ENCODE peak calls at places on chromosomes 6 and 20, in nine cellular contexts. E is right atrium auricular region; R is NCI-H187 treated with DMSO at 0.1 percent for 48 hours; N is kidney tubule cell; X is HFFc6; F is activated T-helper 1 cell treated with anti-CD3 and anti-CD28 coated beads, Interleukin-2, amount 50 U/mL, for 16 hours; I is colonic mucosa; A is LoVo; S is type B pancreatic cell. U is an unnamed sample.

GRCh38 chr6:37551446-37551845 is 51.8 kb upstream of the CCDC167 start:
- DNase-seq in I (no peak), X (no peak), R (no peak), S (no peak), N (no peak), F (no peak), A (no peak), E (no peak), U (no peak)

GRCh38 chr6:52305948-52306767 is 21.6 kb upstream of the MCM3 start:
- DNase-seq in I (no peak), A (no peak), S (no peak), F (no peak), R (no peak), N (no peak), X (no peak), E (no peak), U (no peak)

GRCh38 chr20:36929691-36930090 is 21.8 kb downstream of the SAMHD1 start:
- DNase-seq in E (no peak), F (no peak), I (no peak), X (no peak), N (no peak), S (no peak), A (no peak), R (no peak), U (no peak)

GRCh38 chr6:136094812-136095211 is 155.3 kb downstream of the MTFR2 start:
- DNase-seq in I (no peak), F (no peak), S (no peak), X (no peak), N (no peak), E (no peak), R (no peak), A (no peak), U (no peak)

GRCh38 chr6:168683621-168684020 is 242.6 kb downstream of the SMOC2 start:
- DNase-seq in X (no peak), R (no peak), A (no peak), E (peak), N (no peak), S (no peak), F (no peak), I (no peak), U (no peak)

GRCh38 chr20:46361811-46362210 is 44.6 kb downstream of the ELMO2 start:
- DNase-seq in S (no peak), E (no peak), R (no peak), A (no peak), I (no peak), N (no peak), X (no peak), F (no peak), U (no peak)

GRCh38 chr6:116773886-116774285 is 8.4 kb upstream of the FAM162B start:
- DNase-seq in E (no peak), A (no peak), X (no peak), S (no peak), F (no peak), R (no peak), I (no peak), N (no peak), U (no peak)

GRCh38 chr20:45359406-45360148 is 3.4 kb upstream of the SYS1 start:
- DNase-seq in F (no peak), A (no peak), E (no peak), S (no peak), I (peak), X (no peak), N (peak), R (no peak), U (no peak)

GRCh38 chr6:57173886-57174510 is 1.9 kb downstream of the BAG2 start:
- DNase-seq in S (no peak), X (peak), N (peak), F (no peak), E (no peak), A (peak), R (no peak), I (no peak), U (no peak)

U was measured in spleen.